ENCODE peak calls at places on chromosomes 13 and 19, in six cellular contexts. One of them, this sample, is unnamed.

GRCh38 chr13:24161010-24161775 is 673 bp downstream of the SPATA13 start:
- DNase-seq in stomach: peak; percentile 78
- DNase-seq in body of pancreas: peak; percentile 83
- DNase-seq in activated naive CD4-positive, alpha-beta T cell treated with Interleukin-2 at 50 U/mL for 16 hours: peak; percentile 41
- DNase-seq in stimulated activated naive B cell treated with anti-CD40 and anti-IgM and Interleukin-4, amounts not matched to agents 10 μg/mL and 1 μg/mL and 100 μg/mL, for 72 hours: no peak
- DNase-seq in T-helper 2 cell: peak; percentile 7
- DNase-seq in this sample: no peak

GRCh38 chr19:34649886-34650543 is 26.9 kb downstream of the SCGB2B2 start:
- DNase-seq in stomach: no peak
- DNase-seq in body of pancreas: no peak
- DNase-seq in activated naive CD4-positive, alpha-beta T cell treated with Interleukin-2 at 50 U/mL for 16 hours: no peak
- DNase-seq in stimulated activated naive B cell treated with anti-CD40 and anti-IgM and Interleukin-4, amounts not matched to agents 10 μg/mL and 1 μg/mL and 100 μg/mL, for 72 hours: no peak
- DNase-seq in T-helper 2 cell: no peak
- DNase-seq in this sample: no peak

GRCh38 chr13:40336228-40337221 is 329.9 kb downstream of the FOXO1 start:
- DNase-seq in stomach: peak; percentile 43
- DNase-seq in body of pancreas: peak; percentile 72
- DNase-seq in activated naive CD4-positive, alpha-beta T cell treated with Interleukin-2 at 50 U/mL for 16 hours: no peak
- DNase-seq in stimulated activated naive B cell treated with anti-CD40 and anti-IgM and Interleukin-4, amounts not matched to agents 10 μg/mL and 1 μg/mL and 100 μg/mL, for 72 hours: no peak
- DNase-seq in T-helper 2 cell: no peak
- DNase-seq in this sample: no peak

GRCh38 chr13:43760257-43760656 is 26.5 kb downstream of the ENOX1 start:
- DNase-seq in stomach: no peak
- DNase-seq in body of pancreas: no peak
- DNase-seq in activated naive CD4-positive, alpha-beta T cell treated with Interleukin-2 at 50 U/mL for 16 hours: no peak
- DNase-seq in stimulated activated naive B cell treated with anti-CD40 and anti-IgM and Interleukin-4, amounts not matched to agents 10 μg/mL and 1 μg/mL and 100 μg/mL, for 72 hours: no peak
- DNase-seq in T-helper 2 cell: no peak
- DNase-seq in this sample: no peak

GRCh38 chr19:19061491-19061890 is 2.3 kb upstream of the SLC25A42 start:
- DNase-seq in stomach: peak; percentile 28
- DNase-seq in body of pancreas: peak; percentile 54
- DNase-seq in activated naive CD4-positive, alpha-beta T cell treated with Interleukin-2 at 50 U/mL for 16 hours: no peak
- DNase-seq in stimulated activated naive B cell treated with anti-CD40 and anti-IgM and Interleukin-4, amounts not matched to agents 10 μg/mL and 1 μg/mL and 100 μg/mL, for 72 hours: no peak
- DNase-seq in T-helper 2 cell: no peak
- DNase-seq in this sample: no peak

GRCh38 chr13:44432595-44432994 is 59.0 kb downstream of the SERP2 start:
- DNase-seq in stomach: no peak
- DNase-seq in body of pancreas: no peak
- DNase-seq in activated naive CD4-positive, alpha-beta T cell treated with Interleukin-2 at 50 U/mL for 16 hours: no peak
- DNase-seq in stimulated activated naive B cell treated with anti-CD40 and anti-IgM and Interleukin-4, amounts not matched to agents 10 μg/mL and 1 μg/mL and 100 μg/mL, for 72 hours: no peak
- DNase-seq in T-helper 2 cell: no peak
- DNase-seq in this sample: no peak

GRCh38 chr13:88958821-88959220 is 1287.7 kb downstream of the SLITRK5 start:
- DNase-seq in stomach: no peak
- DNase-seq in body of pancreas: no peak
- DNase-seq in activated naive CD4-positive, alpha-beta T cell treated with Interleukin-2 at 50 U/mL for 16 hours: no peak
- DNase-seq in stimulated activated naive B cell treated with anti-CD40 and anti-IgM and Interleukin-4, amounts not matched to agents 10 μg/mL and 1 μg/mL and 100 μg/mL, for 72 hours: no peak
- DNase-seq in T-helper 2 cell: no peak
- DNase-seq in this sample: no peak

GRCh38 chr19:31715249-31715944 is 366.2 kb upstream of the TSHZ3 start:
- DNase-seq in stomach: no peak
- DNase-seq in body of pancreas: no peak
- DNase-seq in activated naive CD4-positive, alpha-beta T cell treated with Interleukin-2 at 50 U/mL for 16 hours: no peak
- DNase-seq in stimulated activated naive B cell treated with anti-CD40 and anti-IgM and Interleukin-4, amounts not matched to agents 10 μg/mL and 1 μg/mL and 100 μg/mL, for 72 hours: no peak
- DNase-seq in T-helper 2 cell: no peak
- DNase-seq in this sample: no peak

GRCh38 chr13:39102981-39103490 is 64.8 kb downstream of the NHLRC3 start:
- DNase-seq in stomach: no peak
- DNase-seq in body of pancreas: no peak
- DNase-seq in activated naive CD4-positive, alpha-beta T cell treated with Interleukin-2 at 50 U/mL for 16 hours: no peak
- DNase-seq in stimulated activated naive B cell treated with anti-CD40 and anti-IgM and Interleukin-4, amounts not matched to agents 10 μg/mL and 1 μg/mL and 100 μg/mL, for 72 hours: no peak
- DNase-seq in T-helper 2 cell: no peak
- DNase-seq in this sample: no peak

GRCh38 chr13:40672310-40673060 is 6.0 kb upstream of the FOXO1 start:
- DNase-seq in stomach: no peak
- DNase-seq in body of pancreas: peak; percentile 28
- DNase-seq in activated naive CD4-positive, alpha-beta T cell treated with Interleukin-2 at 50 U/mL for 16 hours: peak; percentile 24
- DNase-seq in stimulated activated naive B cell treated with anti-CD40 and anti-IgM and Interleukin-4, amounts not matched to agents 10 μg/mL and 1 μg/mL and 100 μg/mL, for 72 hours: no peak
- DNase-seq in T-helper 2 cell: no peak
- DNase-seq in this sample: no peak

GRCh38 chr13:44651209-44651608 is 75.1 kb upstream of the TSC22D1 start:
- DNase-seq in stomach: no peak
- DNase-seq in body of pancreas: no peak
- DNase-seq in activated naive CD4-positive, alpha-beta T cell treated with Interleukin-2 at 50 U/mL for 16 hours: no peak
- DNase-seq in stimulated activated naive B cell treated with anti-CD40 and anti-IgM and Interleukin-4, amounts not matched to agents 10 μg/mL and 1 μg/mL and 100 μg/mL, for 72 hours: no peak
- DNase-seq in T-helper 2 cell: no peak
- DNase-seq in this sample: no peak

GRCh38 chr13:41691276-41691675 is 233.9 kb downstream of the RGCC start:
- DNase-seq in stomach: no peak
- DNase-seq in body of pancreas: no peak
- DNase-seq in activated naive CD4-positive, alpha-beta T cell treated with Interleukin-2 at 50 U/mL for 16 hours: no peak
- DNase-seq in stimulated activated naive B cell treated with anti-CD40 and anti-IgM and Interleukin-4, amounts not matched to agents 10 μg/mL and 1 μg/mL and 100 μg/mL, for 72 hours: no peak
- DNase-seq in T-helper 2 cell: no peak
- DNase-seq in this sample: no peak

This sample was measured in SIG-M5.